ENCODE peak calls at places on chromosomes 16 and 17, in six cellular contexts. R is NCI-H2081, D is GM23248, M is NCI-H1105, U is amniotic stem cell, N is caudate nucleus. S is an unnamed sample.

GRCh38 chr16:66605177-66605999 is 884 bp downstream of the CMTM3 start:
- DNase-seq in U (no peak), D (peak), N (no peak), M (no peak), R (no peak), S (peak)

GRCh38 chr17:32588982-32589381 is 102.2 kb downstream of the CDK5R1 start:
- DNase-seq in U (no peak), D (peak), N (no peak), R (no peak), M (no peak), S (no peak)

GRCh38 chr17:75067856-75068255 is 19.9 kb upstream of the SLC16A5 start:
- DNase-seq in R (no peak), N (no peak), M (no peak), D (no peak), U (no peak), S (no peak)

GRCh38 chr16:2178321-2179106 is 17.9 kb downstream of the CASKIN1 start:
- DNase-seq in R (peak), U (no peak), D (peak), N (no peak), M (no peak), S (no peak)

GRCh38 chr17:50102164-50102991 is 7.2 kb downstream of the PDK2 start:
- DNase-seq in D (no peak), M (no peak), R (no peak), U (no peak), N (peak), S (no peak)

GRCh38 chr16:20866792-20867191 is 33.4 kb downstream of the DCUN1D3 start:
- DNase-seq in R (no peak), U (no peak), D (no peak), N (no peak), M (no peak), S (no peak)

GRCh38 chr16:66585477-66586239 is 6.4 kb downstream of the CMTM2 start:
- DNase-seq in N (no peak), D (no peak), R (no peak), U (no peak), M (no peak), S (no peak)

GRCh38 chr16:2897110-2897509 is 14.1 kb downstream of the FLYWCH2 start:
- DNase-seq in M (no peak), D (peak), R (no peak), N (no peak), U (no peak), S (no peak)

GRCh38 chr17:67525239-67526135 is 148.4 kb downstream of the PITPNC1 start:
- DNase-seq in R (peak), M (no peak), N (no peak), D (no peak), U (no peak), S (no peak)

GRCh38 chr17:69679839-69680238 is 265.3 kb downstream of the MAP2K6 start:
- DNase-seq in U (no peak), M (no peak), N (no peak), R (no peak), D (no peak), S (no peak)

GRCh38 chr17:50638851-50639767 is 4.4 kb downstream of the ABCC3 start:
- DNase-seq in N (peak), R (peak), D (peak), M (peak), U (peak), S (peak)

S was measured in ovary.